ENCODE peak calls at places on chromosome 12, in seven cellular contexts. D is HCT116, C is endodermal cell, Z is mammary epithelial cell, I is heart right ventricle, H is cardiac muscle cell, G is right lobe of liver. N is an unnamed sample.
A peak's percentile ranks its signal among the peaks of the same experiment; 100 is the strongest.

GRCh38 chr12:120579179-120579578 is 2.0 kb downstream of the POP5 start:
- DNase-seq in D (no peak), C (no peak), Z (no peak), I (no peak), H (no peak), G (no peak), N (no peak)

GRCh38 chr12:68807576-68808387 is at the start of gene MDM2:
- DNase-seq in D (peak; percentile 77), C (peak; percentile 99), Z (peak; percentile 88), I (peak; percentile 97), H (peak; percentile 96), G (peak; percentile 98), N (peak; percentile 98)

GRCh38 chr12:18690653-18691052 is 47.2 kb downstream of the PLCZ1 start:
- DNase-seq in D (peak; percentile 79), C (no peak), Z (peak; percentile 99), I (no peak), H (peak; percentile 40), G (no peak), N (no peak)

GRCh38 chr12:4330203-4330602 is 9.2 kb downstream of the TIGAR start:
- DNase-seq in D (no peak), C (no peak), Z (no peak), I (no peak), H (no peak), G (no peak), N (no peak)

GRCh38 chr12:50390284-50390683 is 6.1 kb downstream of the FAM186A start:
- DNase-seq in D (peak; percentile 21), C (no peak), Z (peak; percentile 92), I (no peak), H (peak; percentile 92), G (no peak), N (no peak)

GRCh38 chr12:31510034-31510433 is 80.9 kb downstream of the DENND5B start:
- DNase-seq in D (no peak), C (no peak), Z (no peak), I (no peak), H (peak; percentile 64), G (no peak), N (no peak)

GRCh38 chr12:38155526-38156496 is 160.8 kb upstream of the ALG10B start:
- DNase-seq in D (no peak), C (no peak), Z (no peak), I (no peak), H (no peak), G (no peak), N (no peak)

GRCh38 chr12:75977952-75978671 is 53.5 kb downstream of the PHLDA1 start:
- DNase-seq in D (peak; percentile 94), C (peak; percentile 67), Z (peak; percentile 99), I (no peak), H (peak; percentile 100), G (peak; percentile 65), N (no peak)

GRCh38 chr12:39103552-39104165 is 198.3 kb upstream of the CPNE8 start:
- DNase-seq in D (peak; percentile 70), C (peak; percentile 63), Z (peak; percentile 66), I (no peak), H (peak; percentile 78), G (no peak), N (no peak)

GRCh38 chr12:116159175-116159574 is 118.3 kb downstream of the MED13L start:
- DNase-seq in D (no peak), C (no peak), Z (no peak), I (no peak), H (peak; percentile 83), G (no peak), N (no peak)

GRCh38 chr12:49705479-49706267 is 1.5 kb downstream of the FMNL3 start:
- DNase-seq in D (no peak), C (peak; percentile 86), Z (peak; percentile 79), I (peak; percentile 31), H (peak; percentile 64), G (peak; percentile 30), N (peak; percentile 51)

GRCh38 chr12:57131896-57132744 is 3.8 kb downstream of the LRP1 start:
- DNase-seq in D (no peak), C (peak; percentile 57), Z (no peak), I (no peak), H (no peak), G (no peak), N (no peak)

GRCh38 chr12:88854260-88854659 is 274.0 kb upstream of the KITLG start:
- DNase-seq in D (peak; percentile 43), C (no peak), Z (peak; percentile 90), I (no peak), H (peak; percentile 53), G (no peak), N (no peak)

GRCh38 chr12:121937654-121938053 is 19.3 kb downstream of the CFAP251 start:
- DNase-seq in D (no peak), C (no peak), Z (no peak), I (no peak), H (no peak), G (no peak), N (no peak)

GRCh38 chr12:94971923-94972322 is 31.6 kb downstream of the NDUFA12 start:
- DNase-seq in D (no peak), C (no peak), Z (no peak), I (no peak), H (no peak), G (no peak), N (no peak)
- TF ChIP-seq CTCF in D (no peak), C (no peak), Z (no peak), I (no peak), H (no peak), G (no peak), N (no peak)

DNA sequence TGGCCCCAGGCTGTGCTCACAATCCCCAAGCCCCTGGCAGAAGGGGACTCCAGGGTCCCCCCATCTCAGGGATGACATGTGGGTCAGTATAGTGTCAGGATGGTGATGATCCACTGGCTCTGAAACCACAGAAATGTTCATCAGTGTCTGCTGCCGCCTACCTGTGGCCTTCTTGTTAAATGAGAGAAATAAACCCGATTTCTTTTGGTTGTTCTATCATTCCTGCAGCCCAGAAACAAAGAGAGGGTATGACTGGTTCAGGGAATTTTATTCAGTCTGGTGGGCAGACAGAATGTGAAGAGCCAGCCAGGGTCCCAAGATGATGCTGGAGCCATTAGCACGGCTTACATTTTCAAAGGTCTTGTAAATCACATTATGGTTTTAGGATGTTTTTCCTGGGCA is 86.6 kb downstream of the CRADD start:
- DNase-seq in D (no peak), C (no peak), Z (no peak), I (no peak), H (no peak), G (no peak), N (no peak)
- H3K27me3 ChIP-seq in D (no peaks in the 10 kb centered on the region), C (no peaks in the 10 kb centered on the region), Z (no peaks in the 10 kb centered on the region), I (no peaks in the 10 kb centered on the region), H (no peaks in the 10 kb centered on the region), G (no peaks in the 10 kb centered on the region), N (no peaks in the 10 kb centered on the region)

GRCh38 chr12:5944053-5944452 is 1.0 kb downstream of the ANO2 start:
- DNase-seq in D (no peak), C (no peak), Z (no peak), I (no peak), H (no peak), G (no peak), N (no peak)
- H3K4me3 ChIP-seq in D (no peak overlapping the region), C (no peak overlapping the region), Z (no peak overlapping the region), I (no peak overlapping the region), H (no peak overlapping the region), G (no peak overlapping the region), N (no peak overlapping the region)

GRCh38 chr12:14655284-14655683 is 41.1 kb downstream of the GUCY2C start:
- DNase-seq in D (no peak), C (peak; percentile 53), Z (no peak), I (no peak), H (no peak), G (no peak), N (no peak)
- TF ChIP-seq CTCF in D (peak; percentile 6), C (peak; percentile 65), Z (no peak), I (no peak), H (no peak), G (no peak), N (no peak)

N was measured in lower lobe of right lung.